ENCODE peak calls at places on chromosomes 2 and 18, in nine cellular contexts. One of them, this sample, is unnamed. For H3K4me1, the result is how much of the 10 kb centered on the place peaks cover.

GRCh38 chr18:57561728-57562423 is 24.6 kb downstream of the FECH start:
- DNase-seq in lower lobe of right lung: no peak
- DNase-seq in cardiac muscle cell: peak
- DNase-seq in CD4-positive, CD25-positive, alpha-beta regulatory T cell: peak
- DNase-seq in body of pancreas: no peak
- DNase-seq in A549: peak
- DNase-seq in mucosa of descending colon: no peak
- DNase-seq in mesendoderm: peak
- DNase-seq in CD8-positive, alpha-beta memory T cell: no peak
- DNase-seq in this sample: peak

GRCh38 chr18:3604626-3605408 is 154.8 kb downstream of the TGIF1 start:
- DNase-seq in lower lobe of right lung: no peak
- DNase-seq in cardiac muscle cell: no peak
- DNase-seq in CD4-positive, CD25-positive, alpha-beta regulatory T cell: peak
- DNase-seq in body of pancreas: peak
- DNase-seq in A549: peak
- DNase-seq in mucosa of descending colon: no peak
- DNase-seq in mesendoderm: peak
- DNase-seq in CD8-positive, alpha-beta memory T cell: no peak
- DNase-seq in this sample: no peak

GRCh38 chr2:111919362-111919761 is 21.0 kb downstream of the MERTK start:
- DNase-seq in lower lobe of right lung: no peak
- DNase-seq in cardiac muscle cell: no peak
- DNase-seq in CD4-positive, CD25-positive, alpha-beta regulatory T cell: no peak
- DNase-seq in body of pancreas: no peak
- DNase-seq in A549: no peak
- DNase-seq in mucosa of descending colon: no peak
- DNase-seq in mesendoderm: peak
- DNase-seq in CD8-positive, alpha-beta memory T cell: no peak
- DNase-seq in this sample: no peak

GRCh38 chr2:221429741-221430491 is 142.2 kb downstream of the EPHA4 start:
- DNase-seq in lower lobe of right lung: no peak
- DNase-seq in cardiac muscle cell: no peak
- DNase-seq in CD4-positive, CD25-positive, alpha-beta regulatory T cell: no peak
- DNase-seq in body of pancreas: peak
- DNase-seq in A549: no peak
- DNase-seq in mucosa of descending colon: no peak
- DNase-seq in mesendoderm: no peak
- DNase-seq in CD8-positive, alpha-beta memory T cell: no peak
- DNase-seq in this sample: no peak

GRCh38 chr2:216013080-216013909 is at the start of gene MREG:
- DNase-seq in lower lobe of right lung: peak
- DNase-seq in cardiac muscle cell: peak
- DNase-seq in CD4-positive, CD25-positive, alpha-beta regulatory T cell: peak
- DNase-seq in body of pancreas: peak
- DNase-seq in A549: peak
- DNase-seq in mucosa of descending colon: peak
- DNase-seq in mesendoderm: peak
- DNase-seq in CD8-positive, alpha-beta memory T cell: peak
- DNase-seq in this sample: peak

GRCh38 chr2:134670955-134671354 is 47.8 kb downstream of the TMEM163 start:
- DNase-seq in lower lobe of right lung: peak
- DNase-seq in cardiac muscle cell: peak
- DNase-seq in CD4-positive, CD25-positive, alpha-beta regulatory T cell: no peak
- DNase-seq in body of pancreas: peak
- DNase-seq in A549: no peak
- DNase-seq in mucosa of descending colon: no peak
- DNase-seq in mesendoderm: no peak
- DNase-seq in CD8-positive, alpha-beta memory T cell: no peak
- DNase-seq in this sample: no peak

GRCh38 chr2:28422903-28423741 is 30.5 kb downstream of the FOSL2 start:
- DNase-seq in lower lobe of right lung: no peak
- DNase-seq in cardiac muscle cell: no peak
- DNase-seq in CD4-positive, CD25-positive, alpha-beta regulatory T cell: peak
- DNase-seq in body of pancreas: no peak
- DNase-seq in A549: no peak
- DNase-seq in mucosa of descending colon: no peak
- DNase-seq in mesendoderm: no peak
- DNase-seq in CD8-positive, alpha-beta memory T cell: no peak
- DNase-seq in this sample: no peak

GRCh38 chr2:53217250-53217649 is 550.4 kb upstream of the CHAC2 start:
- DNase-seq in lower lobe of right lung: no peak
- DNase-seq in cardiac muscle cell: no peak
- DNase-seq in CD4-positive, CD25-positive, alpha-beta regulatory T cell: no peak
- DNase-seq in body of pancreas: no peak
- DNase-seq in A549: no peak
- DNase-seq in mucosa of descending colon: no peak
- DNase-seq in mesendoderm: no peak
- DNase-seq in CD8-positive, alpha-beta memory T cell: no peak
- DNase-seq in this sample: no peak

GRCh38 chr2:73089270-73090030 is 17.9 kb upstream of the SFXN5 start:
- DNase-seq in lower lobe of right lung: peak
- DNase-seq in cardiac muscle cell: no peak
- DNase-seq in CD4-positive, CD25-positive, alpha-beta regulatory T cell: no peak
- DNase-seq in body of pancreas: peak
- DNase-seq in A549: peak
- DNase-seq in mucosa of descending colon: no peak
- DNase-seq in mesendoderm: peak
- DNase-seq in CD8-positive, alpha-beta memory T cell: no peak
- DNase-seq in this sample: no peak

GRCh38 chr2:73088703-73089102 is 17.2 kb upstream of the SFXN5 start:
- DNase-seq in lower lobe of right lung: no peak
- DNase-seq in cardiac muscle cell: no peak
- DNase-seq in CD4-positive, CD25-positive, alpha-beta regulatory T cell: no peak
- DNase-seq in body of pancreas: no peak
- DNase-seq in A549: no peak
- DNase-seq in mucosa of descending colon: no peak
- DNase-seq in mesendoderm: no peak
- DNase-seq in CD8-positive, alpha-beta memory T cell: no peak
- DNase-seq in this sample: no peak

GRCh38 chr2:73085691-73086090 is 14.2 kb upstream of the SFXN5 start:
- DNase-seq in lower lobe of right lung: peak
- DNase-seq in cardiac muscle cell: peak
- DNase-seq in CD4-positive, CD25-positive, alpha-beta regulatory T cell: peak
- DNase-seq in body of pancreas: peak
- DNase-seq in A549: peak
- DNase-seq in mucosa of descending colon: peak
- DNase-seq in mesendoderm: peak
- DNase-seq in CD8-positive, alpha-beta memory T cell: peak
- DNase-seq in this sample: peak

GRCh38 chr2:73088211-73088610 is 16.7 kb upstream of the SFXN5 start:
- DNase-seq in lower lobe of right lung: no peak
- DNase-seq in cardiac muscle cell: no peak
- DNase-seq in CD4-positive, CD25-positive, alpha-beta regulatory T cell: no peak
- DNase-seq in body of pancreas: no peak
- DNase-seq in A549: no peak
- DNase-seq in mucosa of descending colon: no peak
- DNase-seq in mesendoderm: no peak
- DNase-seq in CD8-positive, alpha-beta memory T cell: no peak
- DNase-seq in this sample: no peak

DNA sequence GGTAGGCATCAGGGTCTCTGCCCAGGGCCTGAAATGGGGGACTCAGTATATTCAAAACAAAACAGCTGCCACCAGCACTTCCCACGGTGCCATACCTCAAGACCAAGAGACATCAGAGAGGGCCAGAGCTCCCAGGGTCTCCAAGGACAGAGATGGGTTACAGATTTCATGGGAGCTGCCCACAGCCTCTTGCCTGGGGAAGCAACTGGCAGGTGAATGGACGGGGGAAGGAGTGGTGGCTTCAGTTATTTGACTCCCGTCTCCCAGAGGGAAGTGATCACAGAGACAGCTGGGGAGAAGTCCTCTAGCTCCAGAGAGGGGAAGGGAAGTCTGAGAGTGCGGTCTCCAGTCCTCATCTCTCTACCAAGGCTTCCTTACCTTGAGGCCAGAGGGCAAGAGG is 15.8 kb upstream of the SFXN5 start:
- DNase-seq in lower lobe of right lung: no peak
- DNase-seq in cardiac muscle cell: no peak
- DNase-seq in CD4-positive, CD25-positive, alpha-beta regulatory T cell: no peak
- DNase-seq in body of pancreas: no peak
- DNase-seq in A549: no peak
- DNase-seq in mucosa of descending colon: no peak
- DNase-seq in mesendoderm: no peak
- DNase-seq in CD8-positive, alpha-beta memory T cell: no peak
- DNase-seq in this sample: no peak
- H3K4me1 ChIP-seq in lower lobe of right lung: under half
- H3K4me1 ChIP-seq in cardiac muscle cell: under half
- H3K4me1 ChIP-seq in CD4-positive, CD25-positive, alpha-beta regulatory T cell: under half
- H3K4me1 ChIP-seq in body of pancreas: under half
- H3K4me1 ChIP-seq in A549: under half
- H3K4me1 ChIP-seq in mucosa of descending colon: under half
- H3K4me1 ChIP-seq in mesendoderm: under half
- H3K4me1 ChIP-seq in CD8-positive, alpha-beta memory T cell: under half
- H3K4me1 ChIP-seq in this sample: under half

DNA sequence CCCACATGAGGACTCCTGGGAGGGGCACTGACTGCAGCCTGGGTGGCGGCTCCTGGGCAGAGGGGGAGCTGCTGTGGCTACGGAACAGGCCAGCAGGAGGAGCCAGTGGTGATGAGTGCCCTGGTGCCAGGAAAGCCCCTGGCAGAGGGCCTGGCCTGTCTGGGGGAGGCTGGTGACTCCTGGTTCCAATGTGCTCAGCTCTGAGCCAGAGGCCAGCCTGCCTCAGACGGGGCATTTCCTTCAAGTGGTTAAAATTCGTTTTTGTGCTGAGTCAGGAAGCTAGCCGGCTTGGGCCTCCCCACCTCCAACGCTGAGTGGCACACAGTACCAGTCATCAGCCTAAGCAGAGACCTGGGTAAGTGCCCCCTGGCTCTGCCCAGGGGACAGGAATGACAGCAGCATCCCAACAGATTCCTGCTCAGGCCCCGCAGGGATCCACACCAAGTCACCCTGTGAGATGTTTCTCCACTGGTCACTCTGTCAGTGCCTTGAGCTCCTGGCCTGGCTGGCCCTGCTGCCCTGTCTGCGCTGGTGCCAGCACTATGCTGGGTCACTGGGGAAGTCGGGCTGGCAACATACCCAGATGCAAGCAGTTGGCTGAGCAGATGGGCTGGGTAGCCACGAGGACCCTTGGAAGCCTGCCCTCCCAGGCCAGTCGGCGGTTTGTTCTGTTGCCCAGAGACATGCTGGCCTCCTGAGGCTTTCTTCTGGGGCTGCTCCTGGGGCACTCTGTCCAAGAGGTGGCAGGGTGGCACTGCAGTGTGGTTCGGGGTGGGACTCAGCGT is 7.1 kb upstream of the KLF11 start:
- DNase-seq in lower lobe of right lung: peak
- DNase-seq in cardiac muscle cell: no peak
- DNase-seq in CD4-positive, CD25-positive, alpha-beta regulatory T cell: no peak
- DNase-seq in body of pancreas: peak
- DNase-seq in A549: peak
- DNase-seq in mucosa of descending colon: peak
- DNase-seq in mesendoderm: no peak
- DNase-seq in CD8-positive, alpha-beta memory T cell: peak
- DNase-seq in this sample: no peak
- H3K4me1 ChIP-seq in lower lobe of right lung: half or more
- H3K4me1 ChIP-seq in cardiac muscle cell: under half
- H3K4me1 ChIP-seq in CD4-positive, CD25-positive, alpha-beta regulatory T cell: under half
- H3K4me1 ChIP-seq in body of pancreas: under half
- H3K4me1 ChIP-seq in A549: under half
- H3K4me1 ChIP-seq in mucosa of descending colon: under half
- H3K4me1 ChIP-seq in mesendoderm: under half
- H3K4me1 ChIP-seq in CD8-positive, alpha-beta memory T cell: under half
- H3K4me1 ChIP-seq in this sample: under half

GRCh38 chr2:126658910-126659613 is 3.1 kb downstream of the GYPC start:
- DNase-seq in lower lobe of right lung: peak
- DNase-seq in cardiac muscle cell: peak
- DNase-seq in CD4-positive, CD25-positive, alpha-beta regulatory T cell: peak
- DNase-seq in body of pancreas: peak
- DNase-seq in A549: no peak
- DNase-seq in mucosa of descending colon: peak
- DNase-seq in mesendoderm: peak
- DNase-seq in CD8-positive, alpha-beta memory T cell: peak
- DNase-seq in this sample: peak
- H3K4me1 ChIP-seq in lower lobe of right lung: half or more
- H3K4me1 ChIP-seq in cardiac muscle cell: under half
- H3K4me1 ChIP-seq in CD4-positive, CD25-positive, alpha-beta regulatory T cell: half or more
- H3K4me1 ChIP-seq in body of pancreas: half or more
- H3K4me1 ChIP-seq in A549: under half
- H3K4me1 ChIP-seq in mucosa of descending colon: under half
- H3K4me1 ChIP-seq in mesendoderm: under half
- H3K4me1 ChIP-seq in CD8-positive, alpha-beta memory T cell: half or more
- H3K4me1 ChIP-seq in this sample: half or more

GRCh38 chr2:132278267-132278666 is 116.5 kb upstream of the ANKRD30BL start:
- DNase-seq in lower lobe of right lung: no peak
- DNase-seq in cardiac muscle cell: no peak
- DNase-seq in CD4-positive, CD25-positive, alpha-beta regulatory T cell: no peak
- DNase-seq in body of pancreas: no peak
- DNase-seq in A549: no peak
- DNase-seq in mucosa of descending colon: no peak
- DNase-seq in mesendoderm: no peak
- DNase-seq in CD8-positive, alpha-beta memory T cell: no peak
- DNase-seq in this sample: no peak

GRCh38 chr2:132276571-132276981 is 114.8 kb upstream of the ANKRD30BL start:
- DNase-seq in lower lobe of right lung: no peak
- DNase-seq in cardiac muscle cell: no peak
- DNase-seq in CD4-positive, CD25-positive, alpha-beta regulatory T cell: no peak
- DNase-seq in body of pancreas: no peak
- DNase-seq in A549: no peak
- DNase-seq in mucosa of descending colon: no peak
- DNase-seq in mesendoderm: no peak
- DNase-seq in CD8-positive, alpha-beta memory T cell: no peak
- DNase-seq in this sample: no peak

GRCh38 chr2:132282911-132283310 is 121.2 kb upstream of the ANKRD30BL start:
- DNase-seq in lower lobe of right lung: no peak
- DNase-seq in cardiac muscle cell: no peak
- DNase-seq in CD4-positive, CD25-positive, alpha-beta regulatory T cell: no peak
- DNase-seq in body of pancreas: no peak
- DNase-seq in A549: no peak
- DNase-seq in mucosa of descending colon: no peak
- DNase-seq in mesendoderm: no peak
- DNase-seq in CD8-positive, alpha-beta memory T cell: no peak
- DNase-seq in this sample: no peak

GRCh38 chr2:132279344-132279743 is 117.6 kb upstream of the ANKRD30BL start:
- DNase-seq in lower lobe of right lung: no peak
- DNase-seq in cardiac muscle cell: no peak
- DNase-seq in CD4-positive, CD25-positive, alpha-beta regulatory T cell: no peak
- DNase-seq in body of pancreas: no peak
- DNase-seq in A549: no peak
- DNase-seq in mucosa of descending colon: no peak
- DNase-seq in mesendoderm: no peak
- DNase-seq in CD8-positive, alpha-beta memory T cell: no peak
- DNase-seq in this sample: no peak

DNA sequence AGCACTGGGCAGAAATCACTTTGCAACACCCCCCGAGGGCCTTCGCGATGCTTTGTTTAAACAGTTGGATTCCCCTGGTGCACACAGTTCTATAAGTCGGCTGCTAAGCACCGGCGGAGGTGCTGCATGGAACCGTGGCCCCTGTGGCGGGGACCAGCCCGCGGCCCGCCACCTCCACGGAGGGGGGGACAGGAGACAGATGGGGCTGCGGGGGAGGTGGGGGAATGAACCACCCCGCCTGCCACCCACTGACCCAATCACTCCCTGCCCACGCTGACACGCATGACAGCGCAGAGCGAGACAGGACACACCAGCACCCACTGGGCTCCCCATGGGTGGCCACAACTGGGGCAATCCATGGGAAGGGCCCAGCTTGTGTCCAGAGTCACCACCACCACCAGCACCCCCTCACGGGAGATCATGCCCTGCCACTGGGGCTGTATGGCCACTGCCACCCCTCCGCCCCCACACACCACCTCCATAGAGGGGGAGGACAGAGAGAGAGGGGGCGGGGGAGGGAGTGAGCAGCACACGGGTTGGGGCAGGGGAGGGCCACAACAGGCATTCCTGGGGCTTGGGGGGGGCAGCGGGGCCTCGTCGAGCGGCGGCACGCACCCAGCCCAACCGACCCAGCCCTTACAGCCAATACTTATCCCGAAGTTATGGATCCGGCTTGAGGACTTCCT is 118.3 kb upstream of the ANKRD30BL start:
- DNase-seq in lower lobe of right lung: no peak
- DNase-seq in cardiac muscle cell: no peak
- DNase-seq in CD4-positive, CD25-positive, alpha-beta regulatory T cell: no peak
- DNase-seq in body of pancreas: no peak
- DNase-seq in A549: no peak
- DNase-seq in mucosa of descending colon: no peak
- DNase-seq in mesendoderm: no peak
- DNase-seq in CD8-positive, alpha-beta memory T cell: no peak
- DNase-seq in this sample: no peak
- H3K4me1 ChIP-seq in lower lobe of right lung: under half
- H3K4me1 ChIP-seq in cardiac muscle cell: under half
- H3K4me1 ChIP-seq in CD4-positive, CD25-positive, alpha-beta regulatory T cell: under half
- H3K4me1 ChIP-seq in body of pancreas: under half
- H3K4me1 ChIP-seq in A549: under half
- H3K4me1 ChIP-seq in mucosa of descending colon: under half
- H3K4me1 ChIP-seq in mesendoderm: under half
- H3K4me1 ChIP-seq in CD8-positive, alpha-beta memory T cell: under half
- H3K4me1 ChIP-seq in this sample: under half